ENCODE peak calls at places on chromosomes 2 and 18, in nine cellular contexts. R, I, Q, C, L, P, Z, B and K are unnamed samples.

GRCh38 chr2:239456940-239457339 is 56.1 kb upstream of the HDAC4 start:
- DNase-seq in I (no peak), L (no peak), P (no peak), B (no peak), Q (peak), R (no peak), C (no peak), Z (no peak), K (no peak)

GRCh38 chr18:31612124-31612523 is 20.4 kb downstream of the TTR start:
- DNase-seq in B (no peak), Q (no peak), R (no peak), C (no peak), L (no peak), P (peak), Z (no peak), I (no peak), K (no peak)

GRCh38 chr2:238942941-238943715 is 95.2 kb downstream of the TWIST2 start:
- DNase-seq in B (no peak), I (no peak), Q (no peak), Z (no peak), L (no peak), R (no peak), C (no peak), P (no peak), K (no peak)

GRCh38 chr2:31568585-31569201 is 12.0 kb downstream of the SRD5A2 start:
- DNase-seq in L (no peak), I (no peak), C (no peak), R (no peak), Q (no peak), B (no peak), Z (no peak), P (no peak), K (no peak)

GRCh38 chr2:46984642-46985476 is 69.3 kb upstream of the MCFD2 start:
- DNase-seq in C (no peak), Q (peak), L (no peak), Z (peak), P (no peak), B (no peak), R (peak), I (peak), K (no peak)

GRCh38 chr2:133417410-133417809 is 150.9 kb downstream of the NCKAP5 start:
- DNase-seq in L (no peak), B (no peak), C (no peak), Q (no peak), P (no peak), Z (no peak), R (no peak), I (no peak), K (no peak)

GRCh38 chr2:145807978-145808377 is 1288.1 kb upstream of the ZEB2 start:
- DNase-seq in Z (no peak), C (no peak), I (no peak), R (no peak), L (no peak), Q (no peak), B (no peak), P (no peak), K (no peak)

GRCh38 chr18:30094556-30094955 is 948.0 kb downstream of the DSC3 start:
- DNase-seq in Z (no peak), I (no peak), L (no peak), C (no peak), B (no peak), R (no peak), Q (no peak), P (no peak), K (no peak)

GRCh38 chr18:55588876-55589595 is 1.0 kb upstream of the TCF4 start:
- DNase-seq in L (no peak), Q (no peak), P (no peak), I (no peak), R (peak), B (no peak), Z (no peak), C (no peak), K (no peak)

GRCh38 chr2:29314816-29315571 is 199.8 kb downstream of the CLIP4 start:
- DNase-seq in P (peak), I (no peak), C (no peak), Q (no peak), R (no peak), Z (no peak), L (no peak), B (peak), K (peak)

GRCh38 chr2:160251566-160251965 is 51.5 kb upstream of the ITGB6 start:
- DNase-seq in R (no peak), Q (no peak), C (no peak), Z (peak), I (no peak), L (no peak), B (no peak), P (no peak), K (peak)

GRCh38 chr18:32072321-32072720 is 19.4 kb upstream of the RNF138 start:
- DNase-seq in C (no peak), I (no peak), Q (no peak), L (no peak), Z (no peak), P (no peak), B (no peak), R (no peak), K (peak)

GRCh38 chr18:48326901-48327675 is 82.1 kb downstream of the ZBTB7C start:
- DNase-seq in B (no peak), L (no peak), I (no peak), Q (no peak), P (no peak), C (no peak), Z (no peak), R (no peak), K (no peak)

GRCh38 chr2:203909192-203909945 is 27.2 kb upstream of the ICOS start:
- DNase-seq in R (peak), Z (peak), P (peak), B (no peak), L (no peak), I (no peak), C (no peak), Q (peak), K (peak)

GRCh38 chr2:137764638-137765037 is 199.6 kb upstream of the HNMT start:
- DNase-seq in C (peak), Z (no peak), P (no peak), L (no peak), B (no peak), Q (no peak), I (no peak), R (no peak), K (no peak)

GRCh38 chr2:71671203-71671602 is 217.8 kb downstream of the DYSF start:
- DNase-seq in I (no peak), L (no peak), C (no peak), B (no peak), P (no peak), R (no peak), Z (no peak), Q (no peak), K (no peak)

GRCh38 chr18:48815182-48815520 is 135.6 kb downstream of the SMAD7 start:
- DNase-seq in C (no peak), R (no peak), L (no peak), Q (no peak), P (no peak), I (no peak), Z (no peak), B (no peak), K (no peak)

GRCh38 chr2:69686855-69687254 is 43.3 kb upstream of the AAK1 start:
- DNase-seq in Q (no peak), P (no peak), Z (peak), L (no peak), B (no peak), C (no peak), I (no peak), R (no peak), K (no peak)

GRCh38 chr2:179268277-179268935 is 3.8 kb upstream of the SESTD1 start:
- DNase-seq in I (no peak), P (no peak), R (peak), Z (no peak), L (no peak), C (no peak), Q (no peak), B (no peak), K (no peak)

GRCh38 chr2:203687161-203687560 is 19.3 kb upstream of the CD28 start:
- DNase-seq in B (no peak), R (no peak), L (no peak), P (no peak), Z (no peak), I (no peak), C (no peak), Q (no peak), K (peak)

GRCh38 chr2:8135051-8135675 is 546.7 kb upstream of the ID2 start:
- DNase-seq in Q (no peak), L (no peak), Z (peak), P (no peak), R (no peak), I (no peak), C (no peak), B (no peak), K (no peak)

GRCh38 chr2:8132889-8133288 is 549.0 kb upstream of the ID2 start:
- DNase-seq in I (no peak), P (no peak), L (no peak), Q (no peak), Z (no peak), R (no peak), B (no peak), C (no peak), K (no peak)

GRCh38 chr2:8134105-8134903 is 547.6 kb upstream of the ID2 start:
- DNase-seq in B (no peak), I (no peak), C (no peak), L (no peak), Z (no peak), P (no peak), Q (peak), R (no peak), K (peak)

GRCh38 chr2:8132371-8132831 is 549.5 kb upstream of the ID2 start:
- DNase-seq in C (no peak), Q (no peak), R (no peak), L (no peak), Z (peak), B (no peak), P (no peak), I (no peak), K (no peak)

DNA sequence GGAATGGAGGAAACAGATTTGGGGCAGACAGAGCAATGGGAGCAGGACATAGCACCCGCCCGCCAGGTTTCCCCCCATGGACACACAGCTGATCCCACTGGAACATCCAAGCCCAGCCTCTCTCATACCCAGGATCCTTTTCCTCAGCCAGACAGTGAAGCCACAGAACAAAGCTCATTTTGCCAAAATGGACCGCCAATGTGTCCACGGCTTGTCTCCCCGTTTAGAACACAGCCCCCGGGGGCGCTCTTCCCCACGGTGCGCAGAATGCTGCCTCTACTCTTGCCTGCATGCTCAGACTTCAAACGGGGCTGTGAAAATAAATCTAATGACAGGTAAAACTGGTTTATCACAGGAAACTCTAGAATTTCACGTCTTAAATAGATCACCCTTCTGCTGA is 548.5 kb upstream of the ID2 start:
- DNase-seq in I (no peak), Z (no peak), B (no peak), P (no peak), L (no peak), R (no peak), Q (no peak), C (no peak), K (no peak)
- H3K27ac ChIP-seq in I (no peak), Z (no peak), B (no peak), P (no peak), L (no peak), R (no peak), Q (no peak), C (no peak), K (no peak)

GRCh38 chr2:232487385-232488096 is at the start of gene ECEL1:
- DNase-seq in I (no peak), C (peak), P (peak), Z (no peak), R (no peak), B (no peak), Q (no peak), L (no peak), K (no peak)

GRCh38 chr2:232484628-232485332 is 2.9 kb downstream of the ECEL1 start:
- DNase-seq in L (no peak), B (no peak), Q (no peak), Z (no peak), I (no peak), R (no peak), P (no peak), C (peak), K (no peak)

GRCh38 chr2:232485333-232485756 is 2.3 kb downstream of the ECEL1 start:
- DNase-seq in L (no peak), B (no peak), C (peak), Q (no peak), R (no peak), I (no peak), Z (no peak), P (no peak), K (no peak)

GRCh38 chr2:232486558-232487384 is 863 bp downstream of the ECEL1 start:
- DNase-seq in L (no peak), I (no peak), C (no peak), Q (no peak), Z (no peak), R (no peak), B (no peak), P (no peak), K (no peak)

GRCh38 chr2:232485757-232486557 is 1.7 kb downstream of the ECEL1 start:
- DNase-seq in C (no peak), L (no peak), Z (no peak), Q (no peak), B (no peak), I (no peak), R (no peak), P (no peak), K (no peak)
- H3K4me3 ChIP-seq in C (peak), L (no peak), Z (no peak), Q (no peak), B (no peak), I (no peak), R (no peak), P (peak), K (no peak)

DNA sequence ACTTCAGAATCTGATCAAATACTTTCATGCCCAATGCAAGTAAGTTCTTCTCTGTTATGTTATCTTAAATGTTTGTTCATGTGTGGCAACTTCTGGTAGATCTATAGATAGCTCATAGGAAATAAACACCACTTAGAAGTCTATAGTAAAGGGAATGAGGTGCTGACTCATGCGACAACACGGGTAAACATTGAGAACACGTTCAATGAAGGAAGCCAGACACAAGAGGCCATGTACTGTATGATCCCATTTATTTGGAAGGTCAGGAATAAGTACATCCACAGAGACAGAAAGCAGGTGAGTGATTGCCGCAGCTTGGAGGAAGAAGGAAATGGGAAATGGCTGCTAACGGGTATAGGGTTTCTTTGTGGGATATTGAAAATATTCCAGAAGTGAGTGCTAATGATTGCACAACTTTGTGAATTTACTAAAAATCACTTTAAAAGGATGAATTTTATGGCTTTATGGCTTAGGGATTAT is 95.4 kb downstream of the ITGB1BP1 start:
- DNase-seq in I (no peak), B (no peak), L (no peak), Q (no peak), R (peak), Z (no peak), C (no peak), P (no peak), K (no peak)
- H3K27ac ChIP-seq in I (no peak), B (no peak), L (no peak), Q (no peak), R (peak), Z (no peak), C (no peak), P (no peak), K (no peak)

GRCh38 chr2:235663877-235664276 is 170.0 kb downstream of the AGAP1 start:
- DNase-seq in P (no peak), Z (no peak), Q (no peak), L (no peak), I (no peak), C (no peak), R (no peak), B (no peak), K (no peak)

GRCh38 chr2:235669269-235669831 is 175.5 kb downstream of the AGAP1 start:
- DNase-seq in Z (peak), R (peak), C (peak), P (peak), B (peak), Q (peak), I (no peak), L (no peak), K (peak)

GRCh38 chr2:235666240-235666781 is 172.5 kb downstream of the AGAP1 start:
- DNase-seq in P (peak), C (peak), L (no peak), B (no peak), R (peak), Q (peak), I (no peak), Z (peak), K (peak)

GRCh38 chr2:235668782-235669181 is 174.9 kb downstream of the AGAP1 start:
- DNase-seq in I (no peak), P (no peak), Q (no peak), B (no peak), R (no peak), C (no peak), Z (no peak), L (no peak), K (no peak)

DNA sequence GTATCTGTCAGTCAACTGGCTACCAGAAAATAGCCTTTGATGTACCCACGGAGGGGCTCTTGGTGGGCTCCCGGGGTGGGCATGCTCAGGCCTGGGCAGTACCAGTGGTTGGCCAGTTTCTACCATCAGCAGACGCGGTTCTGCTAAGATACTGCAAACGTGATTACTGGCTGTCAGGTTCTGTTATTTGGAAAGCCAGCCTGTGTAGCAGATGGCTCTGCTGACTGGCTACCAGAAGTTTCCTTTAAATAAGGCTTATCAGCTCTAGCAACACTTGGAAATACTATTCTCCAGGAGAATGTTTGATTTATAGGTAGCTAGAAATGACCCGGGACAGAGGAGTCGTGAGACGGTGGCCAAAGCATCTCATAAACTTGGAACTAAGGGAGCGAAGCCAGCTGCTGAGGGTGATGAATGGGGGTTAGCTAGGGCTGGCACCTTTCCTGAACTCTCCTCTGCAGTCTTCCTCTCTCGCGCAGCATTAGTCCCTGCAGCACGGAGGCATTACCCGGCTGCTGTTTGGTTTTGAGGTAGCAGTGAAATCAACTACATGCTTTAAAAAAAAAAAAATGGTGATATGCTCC is 171.9 kb downstream of the AGAP1 start:
- DNase-seq in L (no peak), P (no peak), C (peak), Z (no peak), R (no peak), B (no peak), Q (no peak), I (no peak), K (no peak)
- H3K4me3 ChIP-seq in L (peak), P (peak), C (peak), Z (peak), R (peak), B (no peak), Q (no peak), I (peak), K (no peak)